ENCODE peak calls at places on chromosomes 2 and 18, in six cellular contexts. X is WTC11; V is activated naive CD8-positive, alpha-beta T cell treated with anti-CD3 and anti-CD28 coated beads, Interleukin-2, amount 50 U/mL, for 24 hours; M is endodermal cell; B is COR-L47; G is RKO. H is an unnamed sample.

GRCh38 chr2:228039752-228040534 is 141.5 kb downstream of the SPHKAP start:
- DNase-seq in X (no peak), V (no peak), M (no peak), B (no peak), G (peak), H (no peak)

GRCh38 chr2:38104598-38104997 is 28.6 kb upstream of the CYP1B1 start:
- DNase-seq in X (no peak), V (no peak), M (no peak), B (no peak), G (no peak), H (no peak)

GRCh38 chr2:20930928-20931327 is 108.0 kb upstream of the LDAH start:
- DNase-seq in X (no peak), V (no peak), M (no peak), B (no peak), G (no peak), H (no peak)

GRCh38 chr2:43171789-43172188 is 54.6 kb downstream of the ZFP36L2 start:
- DNase-seq in X (no peak), V (no peak), M (peak), B (peak), G (no peak), H (no peak)

GRCh38 chr2:134365356-134365755 is 111.5 kb downstream of the MGAT5 start:
- DNase-seq in X (peak), V (no peak), M (peak), B (no peak), G (no peak), H (no peak)

GRCh38 chr2:17043173-17043572 is 377.5 kb upstream of the CYRIA start:
- DNase-seq in X (no peak), V (no peak), M (no peak), B (no peak), G (peak), H (no peak)

GRCh38 chr2:106057206-106057605 is 136.9 kb downstream of the UXS1 start:
- DNase-seq in X (no peak), V (peak), M (no peak), B (no peak), G (no peak), H (no peak)

GRCh38 chr2:71783215-71783614 is 329.9 kb downstream of the DYSF start:
- DNase-seq in X (no peak), V (no peak), M (no peak), B (no peak), G (no peak), H (no peak)

GRCh38 chr2:231371430-231372054 is 24.0 kb upstream of the B3GNT7 start:
- DNase-seq in X (no peak), V (no peak), M (no peak), B (no peak), G (no peak), H (no peak)

GRCh38 chr2:147026664-147027278 is 818.1 kb upstream of the ACVR2A start:
- DNase-seq in X (no peak), V (no peak), M (no peak), B (no peak), G (no peak), H (no peak)

GRCh38 chr2:128988326-128988725 is 669.7 kb upstream of the HS6ST1 start:
- DNase-seq in X (no peak), V (no peak), M (no peak), B (no peak), G (no peak), H (no peak)

GRCh38 chr2:217978536-217979150 is 24.2 kb downstream of the TNS1 start:
- DNase-seq in X (peak), V (no peak), M (peak), B (no peak), G (no peak), H (no peak)

GRCh38 chr2:160494243-160494642 is 636 bp upstream of the RBMS1 start:
- DNase-seq in X (no peak), V (no peak), M (peak), B (no peak), G (no peak), H (no peak)

GRCh38 chr2:193584522-193584938 is 1389.8 kb upstream of the TMEFF2 start:
- DNase-seq in X (no peak), V (no peak), M (peak), B (no peak), G (peak), H (no peak)

GRCh38 chr18:23484783-23485182 is 18.5 kb upstream of the RMC1 start:
- DNase-seq in X (no peak), V (no peak), M (no peak), B (no peak), G (no peak), H (peak)

GRCh38 chr2:191319181-191319580 is 74.0 kb downstream of the MYO1B start:
- DNase-seq in X (no peak), V (no peak), M (no peak), B (no peak), G (peak), H (no peak)

GRCh38 chr2:219037783-219038549 is 3.4 kb downstream of the CFAP65 start:
- DNase-seq in X (no peak), V (no peak), M (no peak), B (no peak), G (no peak), H (no peak)

GRCh38 chr2:152335851-152336102 is 803 bp downstream of the FMNL2 start:
- DNase-seq in X (no peak), V (no peak), M (no peak), B (no peak), G (peak), H (peak)

GRCh38 chr18:23573948-23574431 is 12.3 kb downstream of the NPC1 start:
- DNase-seq in X (no peak), V (peak), M (peak), B (no peak), G (peak), H (no peak)

GRCh38 chr2:234724850-234725249 is 227.0 kb upstream of the SH3BP4 start:
- DNase-seq in X (no peak), V (no peak), M (no peak), B (no peak), G (no peak), H (no peak)

GRCh38 chr2:76437564-76437963 is 726.8 kb upstream of the GCFC2 start:
- DNase-seq in X (no peak), V (no peak), M (no peak), B (no peak), G (no peak), H (no peak)

GRCh38 chr2:166831930-166832329 is 56.4 kb upstream of the XIRP2 start:
- DNase-seq in X (no peak), V (no peak), M (no peak), B (no peak), G (peak), H (no peak)

GRCh38 chr2:28613181-28613580 is 117.3 kb downstream of the PLB1 start:
- DNase-seq in X (no peak), V (no peak), M (no peak), B (no peak), G (no peak), H (no peak)

GRCh38 chr2:169667583-169667982 is 26.6 kb downstream of the CFAP210 start:
- DNase-seq in X (no peak), V (no peak), M (no peak), B (no peak), G (no peak), H (no peak)

GRCh38 chr2:239830718-239831271 is 194.3 kb downstream of the NDUFA10 start:
- DNase-seq in X (no peak), V (no peak), M (peak), B (no peak), G (no peak), H (no peak)

GRCh38 chr2:161432107-161432506 is 16.0 kb downstream of the TBR1 start:
- DNase-seq in X (no peak), V (no peak), M (no peak), B (no peak), G (no peak), H (no peak)

GRCh38 chr18:5630057-5630765 is 86.4 kb upstream of the EPB41L3 start:
- DNase-seq in X (peak), V (peak), M (peak), B (peak), G (no peak), H (peak)

GRCh38 chr2:101884423-101884822 is 107.3 kb upstream of the IL1R2 start:
- DNase-seq in X (no peak), V (no peak), M (no peak), B (no peak), G (no peak), H (no peak)

GRCh38 chr2:174124171-174124570 is 124.2 kb downstream of the OLA1 start:
- DNase-seq in X (peak), V (no peak), M (peak), B (peak), G (no peak), H (no peak)

GRCh38 chr2:121360566-121361300 is 75.7 kb upstream of the TFCP2L1 start:
- DNase-seq in X (no peak), V (no peak), M (no peak), B (no peak), G (peak), H (no peak)

GRCh38 chr2:105697781-105698449 is 46.8 kb upstream of the NCK2 start:
- DNase-seq in X (no peak), V (no peak), M (no peak), B (no peak), G (no peak), H (no peak)

GRCh38 chr2:139217641-139218040 is 437.5 kb upstream of the NXPH2 start:
- DNase-seq in X (no peak), V (no peak), M (no peak), B (no peak), G (no peak), H (peak)

GRCh38 chr2:3044587-3045317 is 332.9 kb downstream of the EIPR1 start:
- DNase-seq in X (no peak), V (no peak), M (peak), B (peak), G (no peak), H (no peak)

GRCh38 chr2:70321377-70321776 is 19.5 kb upstream of the FAM136A start:
- DNase-seq in X (no peak), V (no peak), M (no peak), B (no peak), G (no peak), H (no peak)

GRCh38 chr2:5576015-5576414 is 116.2 kb upstream of the SOX11 start:
- DNase-seq in X (no peak), V (no peak), M (no peak), B (no peak), G (no peak), H (no peak)

GRCh38 chr2:233638836-233639235 is 2.6 kb downstream of the UGT1A10 start:
- DNase-seq in X (no peak), V (no peak), M (no peak), B (no peak), G (no peak), H (no peak)

GRCh38 chr2:106536490-106536889 is 49.3 kb downstream of the CD8B2 start:
- DNase-seq in X (no peak), V (no peak), M (no peak), B (peak), G (no peak), H (no peak)

H was measured in NCI-H2171.